ENCODE peak calls at places on chromosomes 4 and X, in eight cellular contexts. One of them, this sample, is unnamed. For H3K4me1, the result is how much of the 10 kb centered on the place peaks cover.

GRCh38 chr4:7911044-7911578 is 28.6 kb downstream of the AFAP1 start:
- DNase-seq in body of pancreas: peak
- DNase-seq in prostate gland: no peak
- DNase-seq in breast epithelium: no peak
- DNase-seq in sigmoid colon: peak
- DNase-seq in mucosa of descending colon: no peak
- DNase-seq in colonic mucosa: peak
- DNase-seq in IMR-90: peak
- DNase-seq in this sample: peak

GRCh38 chr4:150140774-150141400 is 62.6 kb downstream of the DCLK2 start:
- DNase-seq in body of pancreas: no peak
- DNase-seq in prostate gland: no peak
- DNase-seq in breast epithelium: no peak
- DNase-seq in sigmoid colon: no peak
- DNase-seq in mucosa of descending colon: no peak
- DNase-seq in colonic mucosa: no peak
- DNase-seq in IMR-90: peak
- DNase-seq in this sample: no peak

GRCh38 chr4:33060873-33061542 is 2340.8 kb downstream of the PCDH7 start:
- DNase-seq in body of pancreas: peak
- DNase-seq in prostate gland: no peak
- DNase-seq in breast epithelium: no peak
- DNase-seq in sigmoid colon: no peak
- DNase-seq in mucosa of descending colon: peak
- DNase-seq in colonic mucosa: peak
- DNase-seq in IMR-90: peak
- DNase-seq in this sample: peak

GRCh38 chr4:33494150-33494549 is 2750.2 kb downstream of the ARAP2 start:
- DNase-seq in body of pancreas: no peak
- DNase-seq in prostate gland: no peak
- DNase-seq in breast epithelium: no peak
- DNase-seq in sigmoid colon: no peak
- DNase-seq in mucosa of descending colon: no peak
- DNase-seq in colonic mucosa: no peak
- DNase-seq in IMR-90: no peak
- DNase-seq in this sample: no peak

GRCh38 chr4:104489731-104490095 is 5.0 kb downstream of the CXXC4 start:
- DNase-seq in body of pancreas: no peak
- DNase-seq in prostate gland: no peak
- DNase-seq in breast epithelium: no peak
- DNase-seq in sigmoid colon: no peak
- DNase-seq in mucosa of descending colon: no peak
- DNase-seq in colonic mucosa: no peak
- DNase-seq in IMR-90: no peak
- DNase-seq in this sample: no peak

GRCh38 chr4:2792396-2792710 is 532 bp upstream of the SH3BP2 start:
- DNase-seq in body of pancreas: no peak
- DNase-seq in prostate gland: no peak
- DNase-seq in breast epithelium: peak
- DNase-seq in sigmoid colon: no peak
- DNase-seq in mucosa of descending colon: no peak
- DNase-seq in colonic mucosa: no peak
- DNase-seq in IMR-90: no peak
- DNase-seq in this sample: no peak

GRCh38 chr4:141329174-141329569 is 108.5 kb downstream of the ZNF330 start:
- DNase-seq in body of pancreas: no peak
- DNase-seq in prostate gland: peak
- DNase-seq in breast epithelium: no peak
- DNase-seq in sigmoid colon: no peak
- DNase-seq in mucosa of descending colon: no peak
- DNase-seq in colonic mucosa: no peak
- DNase-seq in IMR-90: peak
- DNase-seq in this sample: no peak

GRCh38 chrX:127649011-127649410 is 403.2 kb downstream of the ACTRT1 start:
- DNase-seq in body of pancreas: no peak
- DNase-seq in prostate gland: no peak
- DNase-seq in breast epithelium: no peak
- DNase-seq in sigmoid colon: no peak
- DNase-seq in mucosa of descending colon: no peak
- DNase-seq in colonic mucosa: no peak
- DNase-seq in IMR-90: no peak
- DNase-seq in this sample: no peak

GRCh38 chr4:124118061-124118460 is 594.5 kb downstream of the ANKRD50 start:
- DNase-seq in body of pancreas: no peak
- DNase-seq in prostate gland: no peak
- DNase-seq in breast epithelium: no peak
- DNase-seq in sigmoid colon: no peak
- DNase-seq in mucosa of descending colon: no peak
- DNase-seq in colonic mucosa: no peak
- DNase-seq in IMR-90: no peak
- DNase-seq in this sample: no peak

GRCh38 chrX:43909159-43909558 is 26.9 kb upstream of the MAOB start:
- DNase-seq in body of pancreas: no peak
- DNase-seq in prostate gland: no peak
- DNase-seq in breast epithelium: no peak
- DNase-seq in sigmoid colon: no peak
- DNase-seq in mucosa of descending colon: no peak
- DNase-seq in colonic mucosa: no peak
- DNase-seq in IMR-90: no peak
- DNase-seq in this sample: no peak
- H3K4me1 ChIP-seq in body of pancreas: under half
- H3K4me1 ChIP-seq in prostate gland: under half
- H3K4me1 ChIP-seq in breast epithelium: under half
- H3K4me1 ChIP-seq in sigmoid colon: under half
- H3K4me1 ChIP-seq in mucosa of descending colon: under half
- H3K4me1 ChIP-seq in colonic mucosa: under half
- H3K4me1 ChIP-seq in IMR-90: under half
- H3K4me1 ChIP-seq in this sample: under half

DNA sequence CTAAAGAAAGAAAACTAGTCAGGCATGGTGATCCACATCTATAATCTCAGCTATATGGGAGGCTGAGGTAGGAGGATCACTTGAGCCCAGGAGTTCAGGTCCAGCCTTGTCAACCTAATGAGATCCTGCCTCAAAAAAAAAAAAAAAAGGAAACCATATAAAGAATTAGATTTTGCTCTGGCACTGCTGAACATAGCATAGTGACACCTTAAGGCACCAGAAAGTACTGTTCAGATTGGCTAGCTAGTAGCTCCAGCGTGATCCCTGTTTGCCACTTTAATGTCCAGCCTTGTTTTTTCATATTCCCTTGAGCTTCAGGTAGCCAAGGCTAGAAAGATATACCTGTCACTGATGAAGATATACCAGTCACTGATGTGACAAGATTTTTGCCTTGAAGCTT is 34.1 kb downstream of the EXOC1 start:
- DNase-seq in body of pancreas: no peak
- DNase-seq in prostate gland: no peak
- DNase-seq in breast epithelium: no peak
- DNase-seq in sigmoid colon: no peak
- DNase-seq in mucosa of descending colon: no peak
- DNase-seq in colonic mucosa: no peak
- DNase-seq in IMR-90: no peak
- DNase-seq in this sample: no peak
- TF ChIP-seq CTCF in body of pancreas: no peak
- TF ChIP-seq CTCF in prostate gland: no peak
- TF ChIP-seq CTCF in breast epithelium: no peak
- TF ChIP-seq CTCF in sigmoid colon: no peak
- TF ChIP-seq CTCF in mucosa of descending colon: no peak
- TF ChIP-seq CTCF in colonic mucosa: no peak
- TF ChIP-seq CTCF in IMR-90: no peak
- TF ChIP-seq CTCF in this sample: no peak

GRCh38 chr4:78517050-78517652 is 34.4 kb upstream of the ANXA3 start:
- DNase-seq in body of pancreas: no peak
- DNase-seq in prostate gland: no peak
- DNase-seq in breast epithelium: no peak
- DNase-seq in sigmoid colon: no peak
- DNase-seq in mucosa of descending colon: peak
- DNase-seq in colonic mucosa: no peak
- DNase-seq in IMR-90: peak
- DNase-seq in this sample: no peak
- H3K4me1 ChIP-seq in body of pancreas: under half
- H3K4me1 ChIP-seq in prostate gland: under half
- H3K4me1 ChIP-seq in breast epithelium: under half
- H3K4me1 ChIP-seq in sigmoid colon: under half
- H3K4me1 ChIP-seq in mucosa of descending colon: under half
- H3K4me1 ChIP-seq in colonic mucosa: under half
- H3K4me1 ChIP-seq in IMR-90: under half
- H3K4me1 ChIP-seq in this sample: under half

DNA sequence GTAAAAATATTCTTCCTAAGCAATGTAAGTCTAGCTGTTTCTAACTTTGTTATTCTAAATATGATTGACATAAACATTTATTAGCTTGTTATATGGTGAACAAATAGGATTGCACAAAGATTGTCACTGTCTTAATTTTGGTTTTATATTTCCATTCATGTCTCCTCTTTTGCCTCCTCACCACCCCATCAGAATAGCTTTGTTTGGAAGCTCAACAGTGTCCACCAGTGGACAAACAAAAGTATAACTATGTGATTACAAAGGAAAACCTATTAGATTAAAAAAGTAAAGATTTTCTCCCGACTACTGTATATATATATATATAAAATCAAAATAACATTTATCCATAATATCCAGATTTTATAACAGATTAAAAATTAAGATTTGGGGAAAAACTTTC is 468.2 kb downstream of the ZIC3 start:
- DNase-seq in body of pancreas: no peak
- DNase-seq in prostate gland: no peak
- DNase-seq in breast epithelium: no peak
- DNase-seq in sigmoid colon: no peak
- DNase-seq in mucosa of descending colon: no peak
- DNase-seq in colonic mucosa: no peak
- DNase-seq in IMR-90: no peak
- DNase-seq in this sample: no peak
- TF ChIP-seq CTCF in body of pancreas: no peak
- TF ChIP-seq CTCF in prostate gland: no peak
- TF ChIP-seq CTCF in breast epithelium: no peak
- TF ChIP-seq CTCF in sigmoid colon: no peak
- TF ChIP-seq CTCF in mucosa of descending colon: no peak
- TF ChIP-seq CTCF in colonic mucosa: no peak
- TF ChIP-seq CTCF in IMR-90: no peak
- TF ChIP-seq CTCF in this sample: no peak

GRCh38 chr4:85715996-85716737 is 241.2 kb downstream of the ARHGAP24 start:
- DNase-seq in body of pancreas: no peak
- DNase-seq in prostate gland: no peak
- DNase-seq in breast epithelium: no peak
- DNase-seq in sigmoid colon: no peak
- DNase-seq in mucosa of descending colon: no peak
- DNase-seq in colonic mucosa: no peak
- DNase-seq in IMR-90: no peak
- DNase-seq in this sample: no peak

GRCh38 chr4:85717847-85718246 is 242.9 kb downstream of the ARHGAP24 start:
- DNase-seq in body of pancreas: no peak
- DNase-seq in prostate gland: no peak
- DNase-seq in breast epithelium: no peak
- DNase-seq in sigmoid colon: no peak
- DNase-seq in mucosa of descending colon: no peak
- DNase-seq in colonic mucosa: no peak
- DNase-seq in IMR-90: no peak
- DNase-seq in this sample: no peak

GRCh38 chr4:85713005-85713404 is 238.1 kb downstream of the ARHGAP24 start:
- DNase-seq in body of pancreas: no peak
- DNase-seq in prostate gland: no peak
- DNase-seq in breast epithelium: no peak
- DNase-seq in sigmoid colon: no peak
- DNase-seq in mucosa of descending colon: no peak
- DNase-seq in colonic mucosa: no peak
- DNase-seq in IMR-90: no peak
- DNase-seq in this sample: no peak

GRCh38 chr4:85720736-85721135 is 245.8 kb downstream of the ARHGAP24 start:
- DNase-seq in body of pancreas: no peak
- DNase-seq in prostate gland: no peak
- DNase-seq in breast epithelium: no peak
- DNase-seq in sigmoid colon: no peak
- DNase-seq in mucosa of descending colon: no peak
- DNase-seq in colonic mucosa: no peak
- DNase-seq in IMR-90: peak
- DNase-seq in this sample: no peak

GRCh38 chr4:85717366-85717765 is 242.4 kb downstream of the ARHGAP24 start:
- DNase-seq in body of pancreas: no peak
- DNase-seq in prostate gland: no peak
- DNase-seq in breast epithelium: no peak
- DNase-seq in sigmoid colon: no peak
- DNase-seq in mucosa of descending colon: no peak
- DNase-seq in colonic mucosa: no peak
- DNase-seq in IMR-90: no peak
- DNase-seq in this sample: no peak
- H3K4me1 ChIP-seq in body of pancreas: under half
- H3K4me1 ChIP-seq in prostate gland: under half
- H3K4me1 ChIP-seq in breast epithelium: under half
- H3K4me1 ChIP-seq in sigmoid colon: under half
- H3K4me1 ChIP-seq in mucosa of descending colon: under half
- H3K4me1 ChIP-seq in colonic mucosa: under half
- H3K4me1 ChIP-seq in IMR-90: under half
- H3K4me1 ChIP-seq in this sample: under half

DNA sequence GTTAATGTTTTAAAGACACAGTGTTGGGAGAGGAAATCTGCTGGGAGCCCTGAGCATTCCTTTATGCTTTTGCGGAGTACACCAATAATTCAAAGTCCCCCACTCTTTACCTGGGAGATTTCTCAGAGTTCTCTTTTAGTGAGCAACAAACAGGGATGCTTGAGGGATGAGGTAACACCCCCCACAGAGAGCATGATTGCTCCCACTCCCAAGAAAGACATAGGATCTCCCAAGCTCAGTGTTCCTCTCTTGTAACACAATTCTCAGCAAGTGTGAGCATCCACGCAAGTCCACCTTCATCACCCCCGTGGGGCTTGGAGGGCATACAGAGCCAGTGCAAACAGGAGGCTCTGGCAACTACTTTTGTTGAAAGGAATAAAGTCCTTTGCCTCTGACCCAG is 36.1 kb downstream of the GSPT2 start:
- DNase-seq in body of pancreas: no peak
- DNase-seq in prostate gland: no peak
- DNase-seq in breast epithelium: no peak
- DNase-seq in sigmoid colon: no peak
- DNase-seq in mucosa of descending colon: no peak
- DNase-seq in colonic mucosa: no peak
- DNase-seq in IMR-90: no peak
- DNase-seq in this sample: no peak
- TF ChIP-seq CTCF in body of pancreas: no peak
- TF ChIP-seq CTCF in prostate gland: no peak
- TF ChIP-seq CTCF in breast epithelium: no peak
- TF ChIP-seq CTCF in sigmoid colon: no peak
- TF ChIP-seq CTCF in mucosa of descending colon: no peak
- TF ChIP-seq CTCF in colonic mucosa: no peak
- TF ChIP-seq CTCF in IMR-90: no peak
- TF ChIP-seq CTCF in this sample: no peak

This sample was measured in thyroid gland.